ENCODE peak calls at places on chromosomes 2 and 18, in nine cellular contexts. L is stomach, E is breast epithelium, F is PC-9, R is GM23338, N is fibroblast of lung, G is K562, M is bronchial epithelial cell, Q is psoas muscle. C is an unnamed sample.

GRCh38 chr2:12282780-12283695 is 433.7 kb upstream of the TRIB2 start:
- DNase-seq in E (no peak), Q (no peak), L (no peak), R (no peak), F (no peak), N (no peak), M (no peak), G (no peak), C (no peak)

GRCh38 chr2:28219134-28219533 is 173.5 kb upstream of the FOSL2 start:
- DNase-seq in M (no peak), G (no peak), E (no peak), Q (no peak), R (no peak), N (peak; percentile 8), L (no peak), F (no peak), C (no peak)

GRCh38 chr18:68555935-68556334 is 159.0 kb downstream of the TMX3 start:
- DNase-seq in M (peak; percentile 4), F (no peak), G (no peak), N (no peak), R (no peak), L (no peak), E (no peak), Q (no peak), C (no peak)

GRCh38 chr2:102417946-102418345 is 5.0 kb upstream of the IL18RAP start:
- DNase-seq in Q (no peak), N (no peak), L (no peak), F (no peak), M (no peak), R (no peak), G (no peak), E (no peak), C (no peak)

GRCh38 chr2:179532890-179533289 is 268.3 kb upstream of the SESTD1 start:
- DNase-seq in R (peak; percentile 24), G (no peak), Q (no peak), F (no peak), E (no peak), M (peak; percentile 7), N (no peak), L (no peak), C (no peak)

GRCh38 chr18:48663931-48664847 is 125.4 kb downstream of the CTIF start:
- DNase-seq in E (peak; percentile 49), M (peak; percentile 31), G (peak; percentile 51), N (peak; percentile 43), L (peak; percentile 73), Q (peak; percentile 71), R (peak; percentile 88), F (no peak), C (peak; percentile 79)

GRCh38 chr2:6824962-6825361 is 40.7 kb downstream of the CMPK2 start:
- DNase-seq in G (no peak), L (no peak), F (no peak), N (peak; percentile 38), R (no peak), M (no peak), Q (no peak), E (no peak), C (no peak)

GRCh38 chr2:238711346-238711745 is 136.5 kb upstream of the TWIST2 start:
- DNase-seq in F (no peak), Q (no peak), G (no peak), L (no peak), N (no peak), M (no peak), R (no peak), E (no peak), C (no peak)

GRCh38 chr18:24560511-24560981 is 100.1 kb downstream of the HRH4 start:
- DNase-seq in Q (no peak), R (peak; percentile 86), M (peak; percentile 57), E (no peak), F (no peak), N (no peak), L (no peak), G (no peak), C (no peak)

GRCh38 chr2:20371656-20372055 is 21.0 kb upstream of the PUM2 start:
- DNase-seq in R (no peak), Q (no peak), F (peak; percentile 24), N (no peak), L (no peak), M (no peak), G (no peak), E (no peak), C (no peak)

GRCh38 chr2:3805120-3805519 is 101.7 kb downstream of the DCDC2C start:
- DNase-seq in M (no peak), E (no peak), N (no peak), G (peak; percentile 38), R (peak; percentile 74), F (no peak), L (no peak), Q (no peak), C (no peak)

GRCh38 chr2:171824086-171824485 is 70.0 kb downstream of the SLC25A12 start:
- DNase-seq in G (no peak), E (no peak), R (no peak), N (peak; percentile 33), F (no peak), Q (no peak), L (no peak), M (no peak), C (no peak)

GRCh38 chr18:3411854-3412268 is 38.1 kb upstream of the TGIF1 start:
- DNase-seq in N (no peak), E (no peak), Q (peak; percentile 21), M (no peak), R (peak; percentile 51), G (no peak), F (peak; percentile 72), L (peak; percentile 66), C (peak; percentile 77)

GRCh38 chr18:8424481-8424880 is 184.8 kb upstream of the RAB12 start:
- DNase-seq in L (no peak), F (no peak), G (no peak), R (no peak), E (no peak), M (no peak), Q (no peak), N (no peak), C (no peak)

GRCh38 chr18:8427339-8427738 is 181.9 kb upstream of the RAB12 start:
- DNase-seq in F (no peak), L (no peak), G (no peak), R (no peak), M (no peak), N (no peak), E (no peak), Q (no peak), C (no peak)

GRCh38 chr18:8426401-8426800 is 182.8 kb upstream of the RAB12 start:
- DNase-seq in Q (no peak), G (peak; percentile 57), E (no peak), R (peak; percentile 70), L (no peak), F (no peak), N (no peak), M (no peak), C (peak; percentile 6)

GRCh38 chr18:8423051-8423558 is 186.1 kb upstream of the RAB12 start:
- DNase-seq in Q (no peak), M (peak; percentile 80), E (no peak), G (peak; percentile 5), L (no peak), N (peak; percentile 14), F (no peak), R (no peak), C (no peak)

GRCh38 chr18:8424917-8425725 is 184.1 kb upstream of the RAB12 start:
- DNase-seq in M (peak; percentile 86), L (no peak), Q (no peak), N (peak; percentile 16), G (no peak), R (no peak), E (no peak), F (peak; percentile 85), C (no peak)
- TF ChIP-seq CTCF in M (no peak), L (no peak), Q (no peak), N (no peak), G (no peak), R (no peak), E (no peak), F (no peak), C (no peak)

DNA sequence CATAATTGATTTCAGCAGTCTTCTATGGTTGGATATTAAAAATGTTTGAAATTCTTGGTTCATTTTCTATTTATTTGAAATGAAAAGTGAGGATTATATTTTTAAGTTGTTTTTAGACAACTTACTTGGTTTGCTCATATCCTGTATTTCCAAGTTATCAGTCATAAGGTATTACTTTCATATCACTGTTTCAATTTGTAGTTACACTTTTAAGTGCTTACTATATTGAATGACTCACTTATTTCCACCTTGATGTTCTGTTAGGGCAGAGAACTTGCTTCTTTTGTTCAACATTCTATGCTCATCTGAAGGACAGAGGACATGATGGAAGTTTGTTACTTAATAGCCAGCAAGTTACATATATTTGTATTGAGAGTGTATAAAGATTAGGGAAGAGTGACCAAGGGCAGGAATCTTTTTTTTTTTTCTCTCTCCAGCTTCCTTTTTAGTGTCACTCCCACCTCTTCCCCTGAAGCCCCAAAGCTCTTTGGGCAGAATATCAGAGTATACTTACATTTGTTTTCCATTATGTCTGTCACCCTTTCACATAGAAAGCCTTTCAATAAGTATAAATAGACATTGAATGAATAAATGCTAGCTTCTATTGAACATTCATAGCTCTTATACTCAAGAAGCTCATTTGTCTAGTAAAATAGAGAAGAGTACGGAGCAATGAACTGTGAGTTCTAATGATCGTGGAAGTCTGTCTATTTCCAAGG is 28.1 kb downstream of the PIK3C3 start:
- DNase-seq in G (no peak), E (no peak), Q (no peak), M (peak; percentile 76), N (no peak), F (no peak), L (no peak), R (no peak), C (no peak)
- H3K36me3 ChIP-seq in G (peaks cover 30% of the 10 kb centered on the region), E (no peaks in the 10 kb centered on the region), Q (no peaks in the 10 kb centered on the region), M (peaks cover 2% of the 10 kb centered on the region), N (no peaks in the 10 kb centered on the region), F (no peaks in the 10 kb centered on the region), L (peaks cover 11% of the 10 kb centered on the region), R (no peaks in the 10 kb centered on the region), C (no peaks in the 10 kb centered on the region)

DNA sequence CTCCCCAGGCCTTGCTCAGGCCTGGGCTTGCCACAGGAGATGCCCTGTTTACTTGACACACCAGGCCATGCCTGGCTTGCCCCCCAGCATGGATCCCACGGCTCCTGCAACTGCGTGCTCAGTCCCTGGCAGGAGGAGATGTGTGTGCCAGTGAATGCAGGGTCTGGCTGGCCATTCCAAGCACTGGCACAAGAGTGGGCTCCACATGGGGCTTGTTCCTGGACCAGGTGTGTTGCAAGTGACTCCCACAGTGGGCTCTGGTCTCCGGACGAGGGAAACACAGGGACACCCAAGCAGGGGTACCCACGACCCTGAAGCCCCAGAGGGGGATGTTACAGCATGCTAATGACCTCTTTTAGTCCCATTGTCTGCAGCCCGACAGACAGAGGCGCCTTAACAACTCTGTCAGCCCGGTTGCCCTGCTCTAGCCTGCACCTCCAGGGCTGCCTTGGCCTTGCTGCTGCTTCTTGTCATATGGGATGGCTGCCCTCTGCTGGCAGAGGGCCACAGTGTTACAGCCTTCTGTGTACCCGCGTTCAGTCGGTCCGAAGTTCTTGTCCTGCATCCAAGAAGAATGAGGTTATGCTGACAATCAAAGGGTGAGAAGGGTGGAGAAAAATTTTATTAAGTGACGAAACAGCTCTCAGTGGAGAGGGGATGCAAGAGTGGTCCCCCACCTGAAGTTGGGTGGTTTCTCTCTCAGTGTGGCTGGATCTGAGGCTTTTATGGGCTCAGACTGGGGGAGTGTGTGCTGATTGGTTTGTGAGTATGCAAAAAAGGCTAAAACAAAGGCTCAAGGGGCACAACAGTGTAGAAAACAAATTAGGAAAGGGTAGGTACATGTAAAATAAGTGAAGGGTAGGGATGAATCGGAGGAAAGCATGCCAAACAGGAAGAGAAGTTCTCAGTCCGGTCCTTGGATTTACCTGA is 180.4 kb downstream of the MBD5 start:
- DNase-seq in Q (peak; percentile 16), M (peak; percentile 40), G (peak; percentile 80), F (no peak), E (no peak), R (peak; percentile 89), L (peak; percentile 42), N (peak; percentile 36), C (peak; percentile 46)
- TF ChIP-seq CTCF in Q (peak; percentile 15), M (peak; percentile 56), G (peak; percentile 70), F (peak; percentile 41), E (no peak), R (peak; percentile 98), L (no peak), N (peak; percentile 13), C (no peak)

GRCh38 chr2:232573042-232573441 is 22.6 kb downstream of the EIF4E2 start:
- DNase-seq in L (no peak), G (no peak), M (no peak), Q (no peak), N (no peak), F (no peak), E (no peak), R (no peak), C (no peak)
- H3K36me3 ChIP-seq in L (peaks cover 96% of the 10 kb centered on the region), G (peaks cover 45% of the 10 kb centered on the region), M (peaks cover 15% of the 10 kb centered on the region), Q (peaks cover 42% of the 10 kb centered on the region), N (peaks cover 12% of the 10 kb centered on the region), F (peaks cover 6% of the 10 kb centered on the region), E (no peaks in the 10 kb centered on the region), R (peaks cover 14% of the 10 kb centered on the region), C (peaks cover 9% of the 10 kb centered on the region)